ENCODE peak calls at places on chromosomes 3 and 15, in nine cellular contexts. D, V, P, E, T, G, C, M and O are unnamed samples. For H3K27me3, the result is how much of the 10 kb centered on the place peaks cover.

GRCh38 chr15:78037328-78037727 is 40.2 kb downstream of the TBC1D2B start:
- DNase-seq in D (no peak), V (no peak), P (no peak), E (no peak), T (no peak), G (no peak), C (no peak), M (no peak), O (no peak)

GRCh38 chr3:632571-633170 is 436.1 kb downstream of the CHL1 start:
- DNase-seq in D (peak), V (no peak), P (peak), E (peak), T (peak), G (peak), C (peak), M (no peak), O (peak)

GRCh38 chr15:40873625-40874561 is at the start of gene RHOV:
- DNase-seq in D (peak), V (peak), P (peak), E (peak), T (peak), G (peak), C (peak), M (peak), O (peak)

GRCh38 chr3:175208316-175208715 is 349.2 kb downstream of the NAALADL2 start:
- DNase-seq in D (no peak), V (no peak), P (no peak), E (no peak), T (no peak), G (no peak), C (no peak), M (no peak), O (no peak)

GRCh38 chr3:102906837-102907236 is 472.0 kb downstream of the ZPLD1 start:
- DNase-seq in D (no peak), V (no peak), P (no peak), E (no peak), T (no peak), G (no peak), C (no peak), M (no peak), O (no peak)

GRCh38 chr3:84444726-84445521 is 513.9 kb upstream of the CADM2 start:
- DNase-seq in D (no peak), V (no peak), P (no peak), E (no peak), T (no peak), G (no peak), C (no peak), M (no peak), O (no peak)

GRCh38 chr3:45105855-45106655 is 40.1 kb downstream of the CDCP1 start:
- DNase-seq in D (no peak), V (no peak), P (no peak), E (peak), T (peak), G (no peak), C (no peak), M (peak), O (peak)

GRCh38 chr3:117278424-117279190 is 569.0 kb downstream of the TUSC7 start:
- DNase-seq in D (peak), V (no peak), P (no peak), E (peak), T (no peak), G (peak), C (peak), M (no peak), O (no peak)

GRCh38 chr15:74044267-74045110 is 37.9 kb downstream of the GOLGA6A start:
- DNase-seq in D (no peak), V (no peak), P (no peak), E (no peak), T (no peak), G (peak), C (peak), M (no peak), O (no peak)

GRCh38 chr3:52317178-52317577 is 1.1 kb downstream of the DNAH1 start:
- DNase-seq in D (no peak), V (no peak), P (no peak), E (no peak), T (no peak), G (no peak), C (no peak), M (no peak), O (no peak)

GRCh38 chr3:45693941-45694521 is 4.8 kb downstream of the SACM1L start:
- DNase-seq in D (no peak), V (no peak), P (no peak), E (no peak), T (peak), G (no peak), C (no peak), M (peak), O (no peak)

GRCh38 chr15:70415330-70415884 is 317.7 kb upstream of the TLE3 start:
- DNase-seq in D (no peak), V (no peak), P (no peak), E (no peak), T (no peak), G (no peak), C (no peak), M (no peak), O (peak)

GRCh38 chr3:165669502-165669901 is 167.7 kb downstream of the BCHE start:
- DNase-seq in D (no peak), V (no peak), P (no peak), E (no peak), T (no peak), G (no peak), C (no peak), M (no peak), O (no peak)

GRCh38 chr3:195075941-195076875 is 194.8 kb downstream of the XXYLT1 start:
- DNase-seq in D (no peak), V (peak), P (no peak), E (no peak), T (no peak), G (no peak), C (no peak), M (no peak), O (no peak)

GRCh38 chr3:56064684-56065083 is 403.6 kb downstream of the ERC2 start:
- DNase-seq in D (no peak), V (no peak), P (no peak), E (no peak), T (no peak), G (no peak), C (no peak), M (no peak), O (no peak)

GRCh38 chr15:58420579-58421043 is 11.2 kb upstream of the LIPC start:
- DNase-seq in D (no peak), V (no peak), P (no peak), E (no peak), T (no peak), G (no peak), C (no peak), M (no peak), O (no peak)

GRCh38 chr3:132597660-132598059 is 590 bp downstream of the ACKR4 start:
- DNase-seq in D (no peak), V (no peak), P (no peak), E (no peak), T (no peak), G (no peak), C (no peak), M (no peak), O (no peak)
- H3K27ac ChIP-seq in D (no peak), V (no peak), P (no peak), E (no peak), T (no peak), G (peak), C (no peak), M (no peak), O (no peak)

DNA sequence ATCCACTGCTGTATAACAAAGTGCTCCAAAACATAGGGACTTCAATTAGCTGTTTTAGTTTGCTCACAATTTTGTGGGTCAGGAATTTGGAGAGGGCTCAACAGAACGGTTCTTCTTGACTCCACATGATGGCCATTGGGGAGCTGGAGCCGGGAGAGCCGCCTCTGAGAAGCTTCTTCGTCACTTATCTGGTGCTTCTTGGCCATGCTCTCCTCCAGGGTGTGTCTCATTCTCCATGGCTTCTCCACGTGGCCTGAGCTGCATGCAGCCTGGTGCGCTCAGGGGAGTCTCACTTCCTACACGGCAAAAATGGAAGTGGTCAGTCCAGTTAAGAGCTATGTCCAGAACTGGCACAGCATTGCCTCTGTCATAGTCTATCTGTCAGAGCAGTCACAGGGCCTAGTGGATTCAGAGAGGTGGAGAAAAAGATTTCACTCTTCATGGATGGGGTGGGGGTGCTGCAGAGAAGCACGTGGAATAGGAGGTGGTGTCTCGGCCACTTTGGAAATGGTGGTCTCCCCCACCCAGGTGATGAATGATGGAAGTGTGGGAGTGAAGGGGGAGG is 26.3 kb upstream of the PRR23E start:
- DNase-seq in D (no peak), V (no peak), P (no peak), E (no peak), T (no peak), G (no peak), C (no peak), M (no peak), O (no peak)
- H3K27me3 ChIP-seq in D (half or more), V (under half), P (under half), E (under half), T (under half), G (under half), C (under half), M (under half), O (under half)

DNA sequence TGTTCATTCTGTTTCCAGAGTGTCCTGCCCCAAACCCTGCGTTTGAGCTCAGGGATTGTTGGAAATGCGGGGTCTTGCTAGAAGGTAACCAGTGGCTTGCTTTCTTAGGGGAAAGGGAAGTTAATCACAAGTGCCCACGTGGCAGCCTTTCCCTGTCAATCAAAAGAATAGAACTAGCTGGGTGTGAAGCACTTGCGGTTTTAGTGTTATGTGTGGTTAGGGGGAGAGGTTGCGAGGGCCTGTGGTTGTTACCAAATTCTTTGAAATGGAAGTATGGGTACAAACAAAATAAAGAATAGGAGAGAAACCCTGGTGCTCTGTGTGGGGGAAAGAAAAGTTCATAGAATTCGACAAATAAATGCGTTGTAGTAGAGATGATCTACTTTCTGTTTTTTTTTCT is 67.6 kb downstream of the FNDC3B start:
- DNase-seq in D (no peak), V (peak), P (peak), E (no peak), T (no peak), G (peak), C (peak), M (peak), O (no peak)
- H3K27ac ChIP-seq in D (no peak), V (peak), P (peak), E (no peak), T (no peak), G (peak), C (no peak), M (peak), O (no peak)

GRCh38 chr15:68560501-68561113 is 18.2 kb upstream of the CORO2B start:
- DNase-seq in D (no peak), V (peak), P (no peak), E (no peak), T (no peak), G (no peak), C (no peak), M (no peak), O (no peak)

GRCh38 chr15:68558318-68559305 is 20.2 kb upstream of the CORO2B start:
- DNase-seq in D (no peak), V (peak), P (no peak), E (no peak), T (peak), G (no peak), C (no peak), M (no peak), O (no peak)

GRCh38 chr15:68561901-68562300 is 16.9 kb upstream of the CORO2B start:
- DNase-seq in D (no peak), V (peak), P (no peak), E (no peak), T (no peak), G (no peak), C (no peak), M (no peak), O (no peak)

GRCh38 chr15:68559342-68560310 is 19.2 kb upstream of the CORO2B start:
- DNase-seq in D (peak), V (peak), P (peak), E (peak), T (peak), G (peak), C (peak), M (peak), O (peak)

DNA sequence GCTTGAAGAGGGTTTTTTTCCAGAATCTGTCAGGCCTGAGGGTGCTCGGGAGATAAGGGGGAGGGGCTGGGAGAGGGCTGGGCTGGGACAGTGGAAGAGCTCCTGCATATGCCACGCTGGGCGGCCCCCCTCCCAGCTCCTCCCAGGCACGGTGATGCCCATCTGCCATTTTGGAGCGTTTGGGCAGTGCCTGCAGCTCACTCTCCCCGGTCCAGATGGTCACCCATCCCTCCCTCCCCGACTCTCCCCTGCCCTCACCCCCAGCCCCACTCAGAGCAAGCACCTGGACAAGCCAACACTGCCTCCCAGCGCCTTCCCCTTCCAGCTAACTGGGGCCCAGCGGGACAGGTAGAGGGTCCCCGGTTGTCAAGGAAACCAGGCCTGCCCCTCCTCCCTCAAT is 17.6 kb upstream of the CORO2B start:
- DNase-seq in D (no peak), V (peak), P (no peak), E (no peak), T (no peak), G (no peak), C (no peak), M (no peak), O (no peak)
- H3K27me3 ChIP-seq in D (under half), V (under half), P (under half), E (under half), T (under half), G (under half), C (under half), M (under half), O (under half)

GRCh38 chr3:101065962-101066361 is 72.7 kb upstream of the ABI3BP start:
- DNase-seq in D (no peak), V (no peak), P (no peak), E (no peak), T (peak), G (no peak), C (no peak), M (no peak), O (peak)

GRCh38 chr3:101069796-101070195 is 76.6 kb upstream of the ABI3BP start:
- DNase-seq in D (no peak), V (no peak), P (no peak), E (no peak), T (no peak), G (no peak), C (no peak), M (no peak), O (no peak)

GRCh38 chr3:101068876-101069606 is 75.8 kb upstream of the ABI3BP start:
- DNase-seq in D (no peak), V (no peak), P (no peak), E (no peak), T (no peak), G (no peak), C (no peak), M (no peak), O (no peak)

GRCh38 chr3:101070260-101071121 is 77.3 kb upstream of the ABI3BP start:
- DNase-seq in D (peak), V (peak), P (peak), E (peak), T (no peak), G (peak), C (peak), M (peak), O (peak)

GRCh38 chr3:101066776-101067175 is 73.6 kb upstream of the ABI3BP start:
- DNase-seq in D (no peak), V (no peak), P (no peak), E (no peak), T (peak), G (no peak), C (peak), M (no peak), O (peak)
- H3K27ac ChIP-seq in D (no peak), V (no peak), P (no peak), E (no peak), T (peak), G (no peak), C (peak), M (no peak), O (no peak)

GRCh38 chr3:27721717-27722564 is at the start of gene EOMES:
- DNase-seq in D (peak), V (peak), P (peak), E (peak), T (peak), G (peak), C (peak), M (peak), O (no peak)
- H3K27me3 ChIP-seq in D (half or more), V (half or more), P (half or more), E (under half), T (under half), G (under half), C (half or more), M (under half), O (under half)